ENCODE peak calls at places on chromosomes 4 and X, in ten cellular contexts. X is SJCRH30; V is SJSA1; D is NT2/D1; W is IMR-90; Z is H1; A is naive thymus-derived CD4-positive, alpha-beta T cell; Y is PC-9; H is neural progenitor cell; N is breast epithelium. G is an unnamed sample. For H3K4me1, the result is how much of the 10 kb centered on the place peaks cover.

GRCh38 chrX:87338510-87338909 is 179.1 kb upstream of the KLHL4 start:
- DNase-seq in X (peak), V (no peak), D (no peak), W (peak), Z (no peak), A (no peak), Y (no peak), H (peak), N (no peak), G (no peak)

GRCh38 chrX:70553516-70553915 is 108.9 kb downstream of the DLG3 start:
- DNase-seq in X (no peak), V (no peak), D (no peak), W (no peak), Z (no peak), A (no peak), Y (no peak), H (no peak), N (no peak), G (no peak)

GRCh38 chrX:51931761-51932160 is 38.3 kb downstream of the MAGED1 start:
- DNase-seq in X (no peak), V (no peak), D (no peak), W (no peak), Z (no peak), A (no peak), Y (no peak), H (no peak), N (no peak), G (no peak)

GRCh38 chr4:88661724-88662123 is 35.9 kb downstream of the NAP1L5 start:
- DNase-seq in X (no peak), V (no peak), D (no peak), W (peak), Z (no peak), A (no peak), Y (no peak), H (no peak), N (no peak), G (no peak)

GRCh38 chr4:115596265-115597001 is 483.0 kb upstream of the NDST4 start:
- DNase-seq in X (no peak), V (no peak), D (peak), W (no peak), Z (peak), A (no peak), Y (no peak), H (no peak), N (no peak), G (no peak)

GRCh38 chr4:19684079-19684478 is 567.6 kb upstream of the SLIT2 start:
- DNase-seq in X (peak), V (no peak), D (no peak), W (no peak), Z (no peak), A (no peak), Y (no peak), H (no peak), N (no peak), G (no peak)

GRCh38 chrX:130336531-130336930 is 3.2 kb upstream of the SLC25A14 start:
- DNase-seq in X (peak), V (no peak), D (no peak), W (no peak), Z (no peak), A (no peak), Y (no peak), H (no peak), N (no peak), G (no peak)

GRCh38 chr4:185134176-185134869 is 8.7 kb upstream of the SLC25A4 start:
- DNase-seq in X (peak), V (no peak), D (no peak), W (peak), Z (no peak), A (peak), Y (no peak), H (peak), N (no peak), G (no peak)

GRCh38 chrX:106731590-106731989 is 5.1 kb downstream of the RNF128 start:
- DNase-seq in X (no peak), V (no peak), D (no peak), W (no peak), Z (no peak), A (no peak), Y (no peak), H (no peak), N (no peak), G (no peak)

DNA sequence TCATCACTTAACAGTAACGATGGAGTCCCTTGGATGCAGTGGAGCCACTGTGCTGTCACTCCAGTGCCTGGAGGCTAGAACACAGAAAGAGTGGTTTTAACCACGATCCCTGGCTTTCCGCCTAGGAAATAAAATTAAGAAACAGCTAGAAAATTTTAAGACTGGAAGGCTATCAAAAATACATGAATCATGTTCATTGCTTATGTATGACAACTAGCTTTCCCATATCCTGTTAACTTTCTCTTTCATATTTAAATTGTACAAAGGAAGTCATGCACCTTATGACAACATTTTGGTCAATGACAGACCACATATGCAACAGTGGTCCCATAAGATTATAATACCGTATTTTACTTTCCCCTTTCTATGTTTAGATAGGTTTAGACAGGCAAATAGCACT is 115.1 kb downstream of the GALNTL6 start:
- DNase-seq in X (no peak), V (no peak), D (no peak), W (no peak), Z (no peak), A (no peak), Y (no peak), H (no peak), N (no peak), G (no peak)
- H3K4me1 ChIP-seq in X (under half), V (under half), D (under half), W (under half), Z (under half), A (under half), Y (under half), H (under half), N (under half), G (under half)

DNA sequence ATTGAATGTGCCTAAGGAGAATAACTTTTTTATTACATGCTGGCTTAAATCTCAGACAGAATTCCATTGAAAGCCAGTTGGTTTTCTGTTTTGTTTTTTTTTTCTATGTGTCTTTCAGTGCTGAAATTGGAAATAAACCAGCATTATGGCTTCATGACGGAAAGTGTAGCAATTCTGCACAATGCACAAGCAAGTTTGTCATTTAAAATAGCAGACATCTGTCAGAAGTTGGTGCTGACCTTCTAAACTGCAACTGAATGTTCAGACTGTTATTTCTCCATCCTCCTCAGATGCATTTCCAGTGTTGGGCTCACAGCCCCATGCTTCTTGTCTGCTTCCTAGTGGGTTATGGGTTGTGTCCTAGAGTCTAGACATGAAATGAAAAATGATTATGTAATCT is 107.2 kb upstream of the LIMCH1 start:
- DNase-seq in X (no peak), V (no peak), D (no peak), W (no peak), Z (no peak), A (no peak), Y (no peak), H (no peak), N (no peak), G (no peak)
- H3K4me1 ChIP-seq in X (half or more), V (under half), D (under half), W (under half), Z (under half), A (under half), Y (under half), H (half or more), N (under half), G (under half)

DNA sequence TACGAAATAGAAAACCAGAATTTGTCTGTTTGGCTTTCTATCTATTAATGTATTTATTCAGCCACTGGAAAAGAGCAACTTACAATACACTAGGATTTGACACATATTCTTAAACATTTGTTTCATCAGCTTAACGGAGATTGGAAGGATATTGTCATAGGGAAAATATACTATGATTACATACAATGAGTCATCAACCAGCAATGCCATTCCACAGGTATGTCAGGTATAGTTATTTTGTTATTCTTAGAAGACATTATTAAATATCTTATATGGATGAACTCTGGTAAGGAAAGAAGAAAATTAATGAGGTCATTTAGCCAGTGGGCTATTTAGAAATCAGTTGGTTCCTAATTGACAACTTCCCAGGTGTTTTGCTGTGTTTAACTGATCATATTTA is 926.6 kb downstream of the STIM2 start:
- DNase-seq in X (no peak), V (no peak), D (no peak), W (no peak), Z (no peak), A (no peak), Y (no peak), H (no peak), N (no peak), G (no peak)
- H3K4me1 ChIP-seq in X (under half), V (under half), D (under half), W (under half), Z (under half), A (under half), Y (under half), H (under half), N (under half), G (under half)

DNA sequence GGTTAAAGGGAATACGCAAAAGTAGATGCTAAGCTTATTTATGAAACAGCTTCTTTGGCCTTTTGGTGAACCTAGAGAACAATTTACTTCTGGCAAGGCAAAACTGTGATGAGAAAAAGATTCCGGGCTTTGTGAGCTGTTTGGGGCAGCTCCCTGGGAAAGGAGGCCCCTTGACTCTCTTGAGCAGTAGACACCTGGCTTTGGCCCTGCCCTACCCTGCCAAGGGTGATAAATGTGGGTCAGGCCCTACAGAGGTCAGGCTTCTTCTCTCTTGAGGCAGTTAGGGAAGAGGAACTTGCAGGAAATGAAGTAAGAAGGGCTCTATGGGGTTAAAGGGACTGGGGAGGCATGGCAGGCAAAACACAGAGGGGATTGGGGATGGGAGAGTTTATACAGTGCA is 509.7 kb downstream of the MID1IP1 start:
- DNase-seq in X (no peak), V (no peak), D (no peak), W (no peak), Z (no peak), A (no peak), Y (no peak), H (no peak), N (no peak), G (no peak)
- H3K4me1 ChIP-seq in X (under half), V (under half), D (under half), W (under half), Z (under half), A (under half), Y (under half), H (under half), N (under half), G (under half)

GRCh38 chr4:8438743-8439142 is 1.8 kb downstream of the ACOX3 start:
- DNase-seq in X (no peak), V (no peak), D (no peak), W (no peak), Z (no peak), A (no peak), Y (no peak), H (no peak), N (no peak), G (no peak)
- H3K4me1 ChIP-seq in X (under half), V (under half), D (under half), W (under half), Z (under half), A (under half), Y (under half), H (under half), N (under half), G (half or more)

DNA sequence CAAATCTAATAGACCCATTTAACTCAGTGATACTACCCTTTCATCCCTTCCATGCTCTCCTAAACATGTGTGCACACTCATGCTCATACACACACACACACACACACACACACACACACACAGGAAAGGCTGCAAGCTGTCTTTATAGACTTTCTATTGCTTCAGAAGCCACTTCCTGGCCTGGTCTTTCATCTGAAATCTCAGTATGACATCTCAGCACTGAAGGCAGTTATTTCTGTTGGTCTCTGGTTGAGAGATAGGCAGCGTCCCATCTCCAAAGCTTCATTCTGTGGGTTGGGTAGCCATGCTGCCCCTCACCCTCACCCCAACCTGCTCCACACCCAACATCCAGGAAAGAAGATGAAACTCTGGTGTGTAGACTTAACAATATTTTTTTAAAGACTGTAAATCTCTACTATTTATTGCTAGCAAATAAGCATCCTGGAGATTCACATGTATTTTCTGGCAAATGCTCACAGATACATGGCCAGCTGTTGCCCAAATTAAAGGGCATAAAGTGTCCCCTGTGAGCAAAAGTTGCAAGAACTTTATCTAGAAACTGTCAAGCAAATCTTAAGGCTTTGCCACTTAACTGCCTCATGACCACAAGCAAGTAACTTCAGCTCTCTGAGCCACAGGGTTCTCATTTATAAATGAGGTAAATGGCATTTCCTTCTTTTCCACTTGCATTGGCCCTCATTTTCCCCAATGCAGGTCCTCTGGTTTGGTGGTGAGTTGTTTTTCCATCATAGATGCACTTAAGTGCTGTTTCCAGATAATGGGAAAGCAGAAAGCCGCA is 189.8 kb upstream of the AFF2 start:
- DNase-seq in X (no peak), V (no peak), D (no peak), W (no peak), Z (no peak), A (peak), Y (no peak), H (no peak), N (no peak), G (no peak)
- H3K4me1 ChIP-seq in X (under half), V (under half), D (under half), W (under half), Z (under half), A (under half), Y (under half), H (under half), N (under half), G (under half)

GRCh38 chr4:158821228-158822009 is 52.6 kb downstream of the FNIP2 start:
- DNase-seq in X (no peak), V (no peak), D (no peak), W (peak), Z (no peak), A (no peak), Y (no peak), H (no peak), N (no peak), G (no peak)

GRCh38 chr4:158817562-158818370 is 48.9 kb downstream of the FNIP2 start:
- DNase-seq in X (no peak), V (no peak), D (no peak), W (no peak), Z (no peak), A (no peak), Y (no peak), H (no peak), N (no peak), G (no peak)

GRCh38 chr4:158822348-158822747 is 53.5 kb downstream of the FNIP2 start:
- DNase-seq in X (no peak), V (no peak), D (no peak), W (no peak), Z (no peak), A (no peak), Y (no peak), H (no peak), N (no peak), G (no peak)

GRCh38 chr4:158818595-158818994 is 49.8 kb downstream of the FNIP2 start:
- DNase-seq in X (no peak), V (no peak), D (no peak), W (no peak), Z (no peak), A (no peak), Y (no peak), H (no peak), N (no peak), G (no peak)

GRCh38 chr4:158819942-158820786 is 51.3 kb downstream of the FNIP2 start:
- DNase-seq in X (no peak), V (no peak), D (no peak), W (peak), Z (no peak), A (no peak), Y (no peak), H (no peak), N (no peak), G (no peak)
- H3K4me1 ChIP-seq in X (under half), V (under half), D (under half), W (under half), Z (under half), A (under half), Y (under half), H (under half), N (under half), G (under half)

GRCh38 chr4:147535161-147535560 is 54.3 kb downstream of the EDNRA start:
- DNase-seq in X (no peak), V (no peak), D (no peak), W (no peak), Z (no peak), A (no peak), Y (no peak), H (no peak), N (no peak), G (no peak)
- H3K4me1 ChIP-seq in X (under half), V (under half), D (under half), W (under half), Z (under half), A (under half), Y (under half), H (under half), N (under half), G (under half)

GRCh38 chrX:13082286-13083065 is 38.1 kb upstream of the FAM9C start:
- DNase-seq in X (no peak), V (no peak), D (no peak), W (no peak), Z (no peak), A (no peak), Y (no peak), H (no peak), N (no peak), G (no peak)
- H3K4me1 ChIP-seq in X (under half), V (under half), D (under half), W (under half), Z (under half), A (half or more), Y (under half), H (under half), N (under half), G (under half)

GRCh38 chr4:38791005-38791404 is 8.2 kb upstream of the TLR10 start:
- DNase-seq in X (no peak), V (no peak), D (no peak), W (no peak), Z (no peak), A (no peak), Y (no peak), H (no peak), N (no peak), G (no peak)

GRCh38 chr4:38785901-38786402 is 3.2 kb upstream of the TLR10 start:
- DNase-seq in X (no peak), V (no peak), D (no peak), W (no peak), Z (no peak), A (no peak), Y (no peak), H (no peak), N (no peak), G (no peak)

GRCh38 chr4:38787693-38788092 is 4.9 kb upstream of the TLR10 start:
- DNase-seq in X (no peak), V (no peak), D (no peak), W (no peak), Z (no peak), A (no peak), Y (no peak), H (no peak), N (no peak), G (no peak)

GRCh38 chr4:38785041-38785790 is 2.4 kb upstream of the TLR10 start:
- DNase-seq in X (no peak), V (no peak), D (no peak), W (no peak), Z (no peak), A (no peak), Y (no peak), H (no peak), N (no peak), G (no peak)

DNA sequence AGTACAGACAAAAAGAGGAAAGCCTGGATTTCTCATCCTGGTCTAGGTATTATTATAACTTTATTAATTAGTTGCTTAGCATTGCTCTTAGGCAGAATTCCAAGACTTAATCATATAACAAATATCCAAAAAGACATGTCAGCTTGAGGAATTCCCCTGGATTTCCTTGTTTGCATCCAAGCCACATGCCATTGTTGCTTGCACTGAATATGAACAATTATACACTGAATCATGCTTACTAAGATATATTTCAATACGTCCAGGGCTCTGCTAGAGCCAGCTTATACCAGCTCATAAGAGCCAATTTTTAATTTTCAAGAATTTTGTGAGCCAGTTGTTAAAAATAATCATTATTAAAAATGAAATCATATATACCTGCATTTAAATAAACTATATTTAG is 5.5 kb upstream of the TLR10 start:
- DNase-seq in X (no peak), V (no peak), D (no peak), W (peak), Z (no peak), A (no peak), Y (no peak), H (no peak), N (no peak), G (no peak)
- H3K4me1 ChIP-seq in X (under half), V (under half), D (under half), W (under half), Z (under half), A (under half), Y (under half), H (under half), N (under half), G (under half)

G was measured in sigmoid colon.